ENCODE peak calls at places on chromosomes 2 and 18, in nine cellular contexts. S is lower leg skin; B is bronchial epithelial cell; M is K562; E is Calu3; D is CD4-positive, alpha-beta T cell; X is brain microvascular endothelial cell; Z is astrocyte; I is fibroblast of mammary gland. O is an unnamed sample.
A peak's percentile ranks its signal among the peaks of the same experiment; 100 is the strongest.

GRCh38 chr2:215328066-215328465 is 16.2 kb downstream of the ATIC start:
- DNase-seq in X (no peak), I (no peak), M (no peak), B (no peak), D (no peak), E (no peak), S (no peak), Z (no peak), O (no peak)

GRCh38 chr18:35163736-35164532 is 76.9 kb upstream of the ZNF397 start:
- DNase-seq in X (no peak), M (no peak), B (no peak), D (no peak), I (no peak), E (no peak), Z (no peak), S (no peak), O (no peak)

GRCh38 chr18:62329676-62330454 is 4.8 kb downstream of the TNFRSF11A start:
- DNase-seq in I (peak; percentile 7), E (peak; percentile 74), X (peak; percentile 82), S (no peak), B (peak; percentile 59), Z (peak; percentile 78), D (no peak), M (no peak), O (no peak)

GRCh38 chr2:241576293-241576654 is 17.7 kb downstream of the BOK start:
- DNase-seq in M (no peak), D (no peak), B (no peak), S (peak; percentile 60), E (no peak), I (no peak), Z (no peak), X (no peak), O (no peak)

GRCh38 chr2:222477962-222478608 is 53.7 kb downstream of the SGPP2 start:
- DNase-seq in E (no peak), Z (no peak), X (no peak), I (no peak), S (no peak), D (no peak), B (no peak), M (no peak), O (no peak)

GRCh38 chr2:226837334-226837733 is 1.5 kb downstream of the RHBDD1 start:
- DNase-seq in B (no peak), M (no peak), X (no peak), I (no peak), E (no peak), D (no peak), Z (no peak), S (no peak), O (no peak)

GRCh38 chr18:28826062-28826565 is 649.2 kb upstream of the CDH2 start:
- DNase-seq in D (no peak), Z (no peak), E (no peak), X (no peak), I (no peak), S (no peak), M (no peak), B (no peak), O (no peak)

GRCh38 chr2:100237046-100237615 is 85.2 kb downstream of the LONRF2 start:
- DNase-seq in B (no peak), Z (no peak), M (no peak), I (no peak), D (no peak), X (no peak), E (no peak), S (peak; percentile 65), O (no peak)

GRCh38 chr2:200888719-200889625 is at the start of the genes NIF3L1 and PPIL3:
- DNase-seq in S (peak; percentile 99), Z (peak; percentile 97), B (peak; percentile 93), D (peak; percentile 94), E (peak; percentile 97), I (peak; percentile 98), X (peak; percentile 98), M (peak; percentile 87), O (peak; percentile 98)
- TF ChIP-seq CTCF in S (no peak), Z (no peak), B (no peak), D (no peak), E (no peak), I (no peak), X (peak; percentile 6), M (no peak), O (no peak)

GRCh38 chr2:134782792-134783191 is 55.6 kb upstream of the ACMSD start:
- DNase-seq in M (no peak), I (peak; percentile 59), X (peak; percentile 43), Z (no peak), S (no peak), E (no peak), D (no peak), B (peak; percentile 55), O (peak; percentile 57)
- TF ChIP-seq CTCF in M (no peak), I (peak; percentile 43), X (peak; percentile 68), Z (peak; percentile 42), S (no peak), E (no peak), D (peak; percentile 44), B (peak; percentile 39), O (peak; percentile 49)

DNA sequence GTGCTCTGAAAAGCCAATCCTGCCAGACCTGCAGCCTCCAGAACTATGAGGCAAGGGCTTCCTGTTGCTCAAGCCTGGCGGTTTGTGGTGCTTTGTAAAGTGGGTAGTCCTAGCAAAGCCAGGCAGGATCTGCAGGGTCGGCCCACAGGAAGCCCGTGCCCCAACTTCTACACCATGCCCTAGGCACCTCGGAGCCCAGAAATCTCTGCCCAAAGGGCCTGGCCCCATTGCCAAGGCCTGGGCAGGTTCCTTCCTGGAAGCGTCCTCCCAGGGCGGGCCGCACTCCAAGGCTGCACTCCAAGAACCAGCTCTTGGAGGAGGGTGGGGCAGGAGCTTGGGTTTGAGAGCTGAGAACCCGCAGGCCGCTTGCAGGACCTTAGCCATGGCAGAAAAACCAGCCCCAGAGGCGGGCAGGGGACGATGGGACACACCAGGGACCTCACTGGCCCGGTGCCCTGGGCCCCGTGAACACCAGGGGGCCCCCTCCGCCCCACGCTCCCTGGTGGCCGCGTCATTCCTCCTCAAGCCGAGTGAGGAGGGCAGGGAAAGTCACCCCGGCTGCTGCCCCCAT is 37.2 kb upstream of the ID2 start:
- DNase-seq in Z (no peak), E (no peak), B (no peak), X (no peak), S (no peak), I (peak; percentile 9), D (no peak), M (peak; percentile 77), O (no peak)
- TF ChIP-seq CTCF in Z (no peak), E (no peak), B (no peak), X (peak; percentile 36), S (no peak), I (no peak), D (no peak), M (peak; percentile 78), O (no peak)

GRCh38 chr18:25672490-25672889 is 320.5 kb upstream of the ZNF521 start:
- DNase-seq in S (no peak), M (peak; percentile 29), B (no peak), D (no peak), I (no peak), Z (no peak), E (no peak), X (no peak), O (no peak)
- TF ChIP-seq CTCF in S (no peak), M (peak; percentile 24), B (no peak), D (no peak), I (peak; percentile 17), Z (no peak), E (no peak), X (peak; percentile 29), O (peak; percentile 18)

DNA sequence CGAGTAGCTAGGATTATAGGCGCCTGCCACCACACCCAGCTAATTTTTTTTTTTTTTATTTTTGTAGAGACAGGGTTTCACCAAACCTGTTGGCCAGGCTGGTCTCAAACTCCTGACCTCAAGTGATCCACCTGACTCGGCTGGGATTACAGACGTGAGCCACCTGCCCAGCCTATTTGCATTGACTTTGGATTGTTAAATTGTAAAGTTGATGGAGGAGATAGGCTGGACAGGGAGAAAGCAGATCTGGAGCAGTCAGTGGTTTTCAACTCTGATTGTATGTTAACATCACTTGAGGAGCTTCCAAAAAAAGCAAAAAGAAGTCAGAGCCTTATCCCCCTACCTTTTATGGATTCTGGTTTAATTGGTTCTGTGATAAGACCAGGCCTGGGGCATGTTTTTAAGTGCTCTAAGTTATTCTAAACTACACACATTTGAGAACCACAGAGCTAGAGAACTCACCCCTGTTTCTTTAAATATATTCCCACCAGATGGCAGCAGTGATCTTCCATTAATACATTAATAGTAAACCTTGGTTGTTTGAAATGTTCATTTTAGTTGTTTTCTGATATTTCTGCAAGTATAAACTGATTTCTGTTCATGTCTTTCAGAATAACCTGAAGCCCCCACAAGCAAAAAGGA is 7.5 kb downstream of the C2orf49 start:
- DNase-seq in E (no peak), M (no peak), Z (no peak), D (no peak), X (no peak), B (peak; percentile 45), I (peak; percentile 59), S (no peak), O (no peak)
- TF ChIP-seq CTCF in E (no peak), M (peak; percentile 54), Z (peak; percentile 47), D (peak; percentile 42), X (peak; percentile 2), B (peak; percentile 5), I (peak; percentile 41), S (no peak), O (peak; percentile 43)

GRCh38 chr2:201171259-201171814 is 11.6 kb upstream of the CASP10 start:
- DNase-seq in E (no peak), B (peak; percentile 52), I (peak; percentile 19), M (no peak), D (no peak), S (no peak), X (no peak), Z (no peak), O (no peak)

GRCh38 chr2:201180010-201180409 is 2.9 kb upstream of the CASP10 start:
- DNase-seq in B (no peak), E (peak; percentile 17), M (no peak), S (no peak), D (no peak), Z (no peak), X (no peak), I (peak; percentile 8), O (no peak)

GRCh38 chr2:201172279-201172678 is 10.7 kb upstream of the CASP10 start:
- DNase-seq in I (no peak), E (no peak), D (no peak), Z (no peak), B (no peak), M (no peak), S (no peak), X (no peak), O (no peak)

GRCh38 chr2:201175971-201176570 is 6.9 kb upstream of the CASP10 start:
- DNase-seq in I (no peak), E (peak; percentile 77), Z (no peak), S (no peak), D (no peak), X (no peak), B (no peak), M (no peak), O (peak; percentile 27)

GRCh38 chr2:201174687-201175086 is 8.3 kb upstream of the CASP10 start:
- DNase-seq in D (no peak), I (no peak), S (no peak), B (no peak), Z (no peak), X (no peak), E (no peak), M (no peak), O (no peak)
- TF ChIP-seq CTCF in D (no peak), I (no peak), S (no peak), B (no peak), Z (no peak), X (no peak), E (no peak), M (no peak), O (no peak)

O was measured in mammary epithelial cell.